ENCODE peak calls at places on chromosomes 16 and 17, in nine cellular contexts. X is C1 segment of cervical spinal cord; G is stimulated activated CD4-positive, alpha-beta T cell treated with anti-CD3 and anti-CD28 coated beads, Interleukin-15, amount 100 ng/mL, for 1 hour; E is COLO829; D is non-pigmented ciliary epithelial cell; R is NCI-H774; Z is NCI-H446; K is activated CD4-positive, alpha-beta T cell treated with anti-CD3 and anti-CD28 coated beads, Interleukin-2, amount 50 U/mL, for 4 hours; J is substantia nigra. W is an unnamed sample.

GRCh38 chr16:89200850-89201466 is 621 bp upstream of the SLC22A31 start:
- DNase-seq in J (no peak), R (no peak), X (no peak), E (no peak), Z (no peak), D (no peak), K (no peak), G (no peak), W (no peak)

GRCh38 chr16:12703935-12704334 is 99.8 kb downstream of the CPPED1 start:
- DNase-seq in G (no peak), J (no peak), E (no peak), K (no peak), Z (no peak), D (no peak), X (no peak), R (no peak), W (no peak)

GRCh38 chr16:67865318-67865717 is 7.5 kb upstream of the EDC4 start:
- DNase-seq in J (no peak), Z (no peak), X (no peak), R (no peak), D (no peak), G (no peak), K (no peak), E (no peak), W (no peak)

GRCh38 chr16:57645691-57646387 is 17.4 kb downstream of the ADGRG1 start:
- DNase-seq in D (no peak), G (no peak), X (no peak), E (no peak), K (no peak), R (no peak), Z (no peak), J (no peak), W (no peak)

GRCh38 chr17:35774499-35774898 is 13.8 kb downstream of the C17orf50 start:
- DNase-seq in G (no peak), R (no peak), D (no peak), Z (no peak), X (peak; percentile 12), J (peak; percentile 64), E (no peak), K (no peak), W (no peak)

GRCh38 chr17:49955157-49955556 is 13.8 kb upstream of the DLX4 start:
- DNase-seq in R (no peak), J (no peak), X (no peak), K (no peak), E (no peak), Z (no peak), D (no peak), G (no peak), W (no peak)

GRCh38 chr16:85906349-85906748 is 7.4 kb downstream of the IRF8 start:
- DNase-seq in J (no peak), K (no peak), D (no peak), E (no peak), G (no peak), Z (no peak), R (no peak), X (no peak), W (no peak)

GRCh38 chr17:66812571-66812970 is 22.3 kb upstream of the CACNG5 start:
- DNase-seq in R (no peak), J (no peak), X (no peak), K (no peak), E (no peak), G (no peak), D (no peak), Z (no peak), W (no peak)

GRCh38 chr16:76456016-76456415 is 178.8 kb downstream of the CNTNAP4 start:
- DNase-seq in R (no peak), D (no peak), E (no peak), Z (no peak), J (no peak), X (no peak), K (no peak), G (no peak), W (no peak)

GRCh38 chr16:86457621-86458456 is 52.5 kb upstream of the FOXF1 start:
- DNase-seq in R (no peak), E (no peak), Z (no peak), J (no peak), D (peak; percentile 22), K (no peak), G (no peak), X (no peak), W (no peak)

GRCh38 chr16:85253127-85253941 is 141.1 kb upstream of the CIBAR2 start:
- DNase-seq in R (no peak), X (peak; percentile 20), E (peak; percentile 37), J (peak; percentile 55), K (peak; percentile 48), Z (no peak), D (no peak), G (peak; percentile 28), W (no peak)

GRCh38 chr16:47664653-47665325 is 203.7 kb downstream of the PHKB start:
- DNase-seq in G (no peak), D (no peak), X (no peak), Z (no peak), E (no peak), J (no peak), R (no peak), K (no peak), W (no peak)

GRCh38 chr17:72519598-72519936 is 398.7 kb downstream of the SOX9 start:
- DNase-seq in R (no peak), E (no peak), G (no peak), K (no peak), D (no peak), X (no peak), J (no peak), Z (no peak), W (no peak)

GRCh38 chr17:72422505-72423285 is 301.9 kb downstream of the SOX9 start:
- DNase-seq in E (no peak), X (no peak), Z (no peak), G (no peak), R (no peak), K (peak; percentile 15), D (peak; percentile 67), J (peak; percentile 3), W (no peak)